ENCODE peak calls at places on chromosomes 12 and 14, in five cellular contexts. Q is NCI-H1092 treated with DMSO at 0.1 percent for 48 hours; T is stimulated activated CD4-positive, alpha-beta T cell treated with anti-CD3 and anti-CD28 coated beads, Interleukin-1b, Interleukin-23, amount 100 ng/mL, for 24 hours; V is endothelial cell; D is D341Med. I is an unnamed sample.

GRCh38 chr14:21978184-21978998 is 304.8 kb upstream of the OR4E1 start:
- DNase-seq in Q (no peak), V (peak; percentile 68), T (peak; percentile 43), D (peak; percentile 67), I (no peak)

GRCh38 chr14:50270932-50271331 is 39.6 kb upstream of the SOS2 start:
- DNase-seq in V (no peak), D (no peak), T (no peak), Q (no peak), I (no peak)

GRCh38 chr12:131808744-131809371 is 19.3 kb upstream of the MMP17 start:
- DNase-seq in D (no peak), V (no peak), Q (no peak), T (no peak), I (peak; percentile 42)

GRCh38 chr14:87810711-87811110 is 182.3 kb downstream of the GALC start:
- DNase-seq in T (no peak), V (no peak), Q (no peak), D (no peak), I (no peak)

GRCh38 chr12:116672842-116673516 is 64.9 kb downstream of the SPRING1 start:
- DNase-seq in Q (no peak), V (no peak), T (no peak), D (no peak), I (no peak)

GRCh38 chr12:116508145-116509121 is 50.7 kb upstream of the MAP1LC3B2 start:
- DNase-seq in Q (no peak), T (no peak), V (peak; percentile 43), D (peak; percentile 59), I (no peak)

GRCh38 chr12:65948320-65949008 is 124.2 kb downstream of the HMGA2 start:
- DNase-seq in D (peak; percentile 55), V (no peak), T (no peak), Q (no peak), I (peak; percentile 2)

GRCh38 chr12:56172839-56173238 is 14.7 kb downstream of the MYL6 start:
- DNase-seq in Q (no peak), V (no peak), T (no peak), D (no peak), I (no peak)

GRCh38 chr14:70889555-70889954 is 17.7 kb upstream of the PCNX1 start:
- DNase-seq in D (no peak), V (no peak), Q (no peak), T (no peak), I (no peak)

GRCh38 chr12:42854208-42854607 is 264.7 kb upstream of the PRICKLE1 start:
- DNase-seq in V (no peak), Q (no peak), D (no peak), T (no peak), I (no peak)

GRCh38 chr14:96182546-96182945 is 22.1 kb upstream of the BDKRB2 start:
- DNase-seq in Q (no peak), T (no peak), D (no peak), V (no peak), I (no peak)

GRCh38 chr14:38078393-38078792 is 129.3 kb upstream of the SSTR1 start:
- DNase-seq in V (no peak), D (no peak), T (no peak), Q (no peak), I (peak; percentile 59)

GRCh38 chr12:50986961-50987737 is 34.8 kb downstream of the HIGD1C start:
- DNase-seq in T (no peak), V (peak; percentile 47), D (peak; percentile 60), Q (no peak), I (no peak)

GRCh38 chr14:25833341-25834121 is 764.3 kb downstream of the NOVA1 start:
- DNase-seq in Q (peak; percentile 64), D (peak; percentile 66), T (no peak), V (peak; percentile 62), I (peak; percentile 60)

GRCh38 chr14:67553547-67553946 is 20.5 kb downstream of the PLEKHH1 start:
- DNase-seq in Q (no peak), T (no peak), V (no peak), D (no peak), I (no peak)

GRCh38 chr14:32761381-32761968 is 177.2 kb upstream of the NPAS3 start:
- DNase-seq in Q (no peak), V (no peak), T (no peak), D (no peak), I (no peak)

GRCh38 chr12:42129595-42130204 is 15.0 kb downstream of the GXYLT1 start:
- DNase-seq in T (no peak), D (peak; percentile 49), V (peak; percentile 46), Q (peak; percentile 66), I (peak; percentile 5)

GRCh38 chr12:57810450-57810849 is 8.1 kb downstream of the AVIL start:
- DNase-seq in V (no peak), Q (no peak), T (no peak), D (no peak), I (no peak)

GRCh38 chr12:76144253-76144564 is 59.7 kb upstream of the NAP1L1 start:
- DNase-seq in Q (no peak), D (no peak), V (no peak), T (no peak), I (peak; percentile 19)

GRCh38 chr14:99731536-99732435 is 47.7 kb downstream of the CYP46A1 start:
- DNase-seq in V (peak; percentile 2), D (no peak), Q (no peak), T (no peak), I (no peak)

GRCh38 chr14:77309122-77309521 is 11.6 kb downstream of the POMT2 start:
- DNase-seq in D (no peak), T (no peak), V (no peak), Q (no peak), I (no peak)

GRCh38 chr14:91858536-91859275 is 8.6 kb downstream of the TC2N start:
- DNase-seq in V (no peak), D (no peak), T (no peak), Q (no peak), I (no peak)

GRCh38 chr14:91114079-91115065 is 499 bp downstream of the DGLUCY start:
- DNase-seq in D (peak; percentile 63), T (peak; percentile 22), V (peak; percentile 76), Q (peak; percentile 79), I (peak; percentile 31)

GRCh38 chr12:48388938-48389337 is 38.2 kb upstream of the ZNF641 start:
- DNase-seq in Q (no peak), T (no peak), D (no peak), V (no peak), I (no peak)

GRCh38 chr12:129788506-129788905 is 115.3 kb downstream of the TMEM132D start:
- DNase-seq in T (no peak), D (no peak), Q (no peak), V (no peak), I (no peak)